ENCODE peak calls at places on chromosome 3, in ten cellular contexts. One of them, this sample, is unnamed.

GRCh38 chr3:30657914-30658313 is 51.5 kb downstream of the TGFBR2 start:
- DNase-seq in LoVo: no peak
- DNase-seq in CD4-positive, alpha-beta T cell: no peak
- DNase-seq in ecto neural progenitor cell: no peak
- DNase-seq in kidney: no peak
- DNase-seq in GM23338: no peak
- DNase-seq in HFFc6: peak
- DNase-seq in M059J: peak
- DNase-seq in NCI-H1092: no peak
- DNase-seq in body of pancreas: no peak
- DNase-seq in this sample: no peak

GRCh38 chr3:15501126-15501525 is 20.4 kb downstream of the COLQ start:
- DNase-seq in kidney: no peak
- DNase-seq in CD4-positive, alpha-beta T cell: no peak
- DNase-seq in M059J: no peak
- DNase-seq in GM23338: no peak
- DNase-seq in HFFc6: no peak
- DNase-seq in body of pancreas: no peak
- DNase-seq in LoVo: no peak
- DNase-seq in ecto neural progenitor cell: no peak
- DNase-seq in NCI-H1092: peak
- DNase-seq in this sample: no peak

GRCh38 chr3:192642651-192643050 is 84.7 kb downstream of the FGF12 start:
- DNase-seq in NCI-H1092: no peak
- DNase-seq in GM23338: no peak
- DNase-seq in CD4-positive, alpha-beta T cell: no peak
- DNase-seq in HFFc6: no peak
- DNase-seq in ecto neural progenitor cell: no peak
- DNase-seq in body of pancreas: no peak
- DNase-seq in LoVo: no peak
- DNase-seq in M059J: no peak
- DNase-seq in kidney: no peak
- DNase-seq in this sample: no peak

GRCh38 chr3:149765762-149766334 is 13.6 kb upstream of the COMMD2 start:
- DNase-seq in ecto neural progenitor cell: no peak
- DNase-seq in body of pancreas: no peak
- DNase-seq in LoVo: peak
- DNase-seq in HFFc6: peak
- DNase-seq in GM23338: peak
- DNase-seq in CD4-positive, alpha-beta T cell: no peak
- DNase-seq in M059J: peak
- DNase-seq in NCI-H1092: no peak
- DNase-seq in kidney: no peak
- DNase-seq in this sample: peak

GRCh38 chr3:114336122-114336697 is 42.4 kb downstream of the TIGIT start:
- DNase-seq in NCI-H1092: no peak
- DNase-seq in CD4-positive, alpha-beta T cell: no peak
- DNase-seq in kidney: no peak
- DNase-seq in HFFc6: no peak
- DNase-seq in M059J: no peak
- DNase-seq in ecto neural progenitor cell: no peak
- DNase-seq in GM23338: no peak
- DNase-seq in body of pancreas: no peak
- DNase-seq in LoVo: no peak
- DNase-seq in this sample: no peak

GRCh38 chr3:67382551-67382950 is 271.9 kb downstream of the SUCLG2 start:
- DNase-seq in NCI-H1092: no peak
- DNase-seq in CD4-positive, alpha-beta T cell: no peak
- DNase-seq in M059J: no peak
- DNase-seq in LoVo: no peak
- DNase-seq in kidney: peak
- DNase-seq in ecto neural progenitor cell: no peak
- DNase-seq in GM23338: no peak
- DNase-seq in body of pancreas: no peak
- DNase-seq in HFFc6: no peak
- DNase-seq in this sample: no peak

GRCh38 chr3:105965384-105965783 is 96.6 kb upstream of the CBLB start:
- DNase-seq in M059J: no peak
- DNase-seq in body of pancreas: no peak
- DNase-seq in kidney: no peak
- DNase-seq in ecto neural progenitor cell: no peak
- DNase-seq in CD4-positive, alpha-beta T cell: no peak
- DNase-seq in NCI-H1092: no peak
- DNase-seq in HFFc6: no peak
- DNase-seq in LoVo: no peak
- DNase-seq in GM23338: no peak
- DNase-seq in this sample: no peak

GRCh38 chr3:185253645-185254410 is at the start of gene EHHADH:
- DNase-seq in M059J: peak
- DNase-seq in CD4-positive, alpha-beta T cell: peak
- DNase-seq in body of pancreas: peak
- DNase-seq in HFFc6: peak
- DNase-seq in kidney: peak
- DNase-seq in LoVo: peak
- DNase-seq in NCI-H1092: peak
- DNase-seq in ecto neural progenitor cell: peak
- DNase-seq in GM23338: peak
- DNase-seq in this sample: peak

GRCh38 chr3:71896751-71897150 is 111.8 kb upstream of the PROK2 start:
- DNase-seq in M059J: no peak
- DNase-seq in LoVo: no peak
- DNase-seq in NCI-H1092: no peak
- DNase-seq in ecto neural progenitor cell: no peak
- DNase-seq in CD4-positive, alpha-beta T cell: no peak
- DNase-seq in GM23338: no peak
- DNase-seq in HFFc6: no peak
- DNase-seq in kidney: no peak
- DNase-seq in body of pancreas: no peak
- DNase-seq in this sample: no peak

GRCh38 chr3:96434616-96435015 is 379.8 kb upstream of the EPHA6 start:
- DNase-seq in body of pancreas: no peak
- DNase-seq in HFFc6: no peak
- DNase-seq in ecto neural progenitor cell: no peak
- DNase-seq in M059J: peak
- DNase-seq in GM23338: no peak
- DNase-seq in CD4-positive, alpha-beta T cell: no peak
- DNase-seq in NCI-H1092: no peak
- DNase-seq in kidney: no peak
- DNase-seq in LoVo: no peak
- DNase-seq in this sample: no peak

GRCh38 chr3:48034000-48034516 is 17.8 kb upstream of the MAP4 start:
- DNase-seq in ecto neural progenitor cell: no peak
- DNase-seq in body of pancreas: no peak
- DNase-seq in LoVo: peak
- DNase-seq in CD4-positive, alpha-beta T cell: no peak
- DNase-seq in kidney: no peak
- DNase-seq in HFFc6: peak
- DNase-seq in GM23338: peak
- DNase-seq in NCI-H1092: no peak
- DNase-seq in M059J: peak
- DNase-seq in this sample: no peak

GRCh38 chr3:120850326-120851295 is 57.4 kb upstream of the STXBP5L start:
- DNase-seq in kidney: no peak
- DNase-seq in CD4-positive, alpha-beta T cell: no peak
- DNase-seq in GM23338: no peak
- DNase-seq in M059J: peak
- DNase-seq in ecto neural progenitor cell: no peak
- DNase-seq in body of pancreas: no peak
- DNase-seq in HFFc6: peak
- DNase-seq in LoVo: no peak
- DNase-seq in NCI-H1092: no peak
- DNase-seq in this sample: peak

GRCh38 chr3:138594935-138595259 is 837 bp upstream of the CEP70 start:
- DNase-seq in CD4-positive, alpha-beta T cell: no peak
- DNase-seq in ecto neural progenitor cell: no peak
- DNase-seq in LoVo: no peak
- DNase-seq in kidney: no peak
- DNase-seq in NCI-H1092: no peak
- DNase-seq in HFFc6: no peak
- DNase-seq in body of pancreas: no peak
- DNase-seq in M059J: no peak
- DNase-seq in GM23338: no peak
- DNase-seq in this sample: no peak

GRCh38 chr3:193605876-193606275 is 12.9 kb downstream of the OPA1 start:
- DNase-seq in kidney: no peak
- DNase-seq in M059J: peak
- DNase-seq in body of pancreas: peak
- DNase-seq in CD4-positive, alpha-beta T cell: peak
- DNase-seq in LoVo: peak
- DNase-seq in HFFc6: peak
- DNase-seq in GM23338: peak
- DNase-seq in NCI-H1092: no peak
- DNase-seq in ecto neural progenitor cell: peak
- DNase-seq in this sample: no peak

GRCh38 chr3:125116311-125117069 is 60.7 kb upstream of the HEG1 start:
- DNase-seq in LoVo: no peak
- DNase-seq in NCI-H1092: no peak
- DNase-seq in GM23338: no peak
- DNase-seq in CD4-positive, alpha-beta T cell: no peak
- DNase-seq in ecto neural progenitor cell: no peak
- DNase-seq in M059J: peak
- DNase-seq in body of pancreas: no peak
- DNase-seq in kidney: no peak
- DNase-seq in HFFc6: peak
- DNase-seq in this sample: no peak

GRCh38 chr3:121951291-121951690 is 57.1 kb downstream of the SLC15A2 start:
- DNase-seq in body of pancreas: no peak
- DNase-seq in CD4-positive, alpha-beta T cell: no peak
- DNase-seq in M059J: no peak
- DNase-seq in ecto neural progenitor cell: no peak
- DNase-seq in GM23338: no peak
- DNase-seq in NCI-H1092: no peak
- DNase-seq in HFFc6: no peak
- DNase-seq in LoVo: no peak
- DNase-seq in kidney: no peak
- DNase-seq in this sample: no peak

GRCh38 chr3:128794067-128794768 is 68.2 kb downstream of the RAB7A start:
- DNase-seq in HFFc6: peak
- DNase-seq in body of pancreas: no peak
- DNase-seq in M059J: peak
- DNase-seq in ecto neural progenitor cell: no peak
- DNase-seq in LoVo: no peak
- DNase-seq in CD4-positive, alpha-beta T cell: no peak
- DNase-seq in NCI-H1092: no peak
- DNase-seq in GM23338: no peak
- DNase-seq in kidney: no peak
- DNase-seq in this sample: no peak

GRCh38 chr3:72896996-72897757 is 9.3 kb downstream of the GXYLT2 start:
- DNase-seq in body of pancreas: no peak
- DNase-seq in LoVo: no peak
- DNase-seq in M059J: no peak
- DNase-seq in ecto neural progenitor cell: no peak
- DNase-seq in CD4-positive, alpha-beta T cell: no peak
- DNase-seq in HFFc6: peak
- DNase-seq in GM23338: no peak
- DNase-seq in NCI-H1092: no peak
- DNase-seq in kidney: no peak
- DNase-seq in this sample: no peak

GRCh38 chr3:119413603-119414280 is 49.7 kb downstream of the TMEM39A start:
- DNase-seq in kidney: no peak
- DNase-seq in NCI-H1092: no peak
- DNase-seq in LoVo: no peak
- DNase-seq in HFFc6: no peak
- DNase-seq in CD4-positive, alpha-beta T cell: no peak
- DNase-seq in GM23338: peak
- DNase-seq in ecto neural progenitor cell: no peak
- DNase-seq in M059J: no peak
- DNase-seq in body of pancreas: no peak
- DNase-seq in this sample: no peak

GRCh38 chr3:53145109-53146077 is 15.2 kb upstream of the RFT1 start:
- DNase-seq in GM23338: no peak
- DNase-seq in CD4-positive, alpha-beta T cell: no peak
- DNase-seq in NCI-H1092: no peak
- DNase-seq in M059J: no peak
- DNase-seq in ecto neural progenitor cell: no peak
- DNase-seq in body of pancreas: peak
- DNase-seq in HFFc6: no peak
- DNase-seq in LoVo: peak
- DNase-seq in kidney: peak
- DNase-seq in this sample: no peak

GRCh38 chr3:198080521-198081384 is 120.7 kb downstream of the LMLN start:
- DNase-seq in LoVo: peak
- DNase-seq in CD4-positive, alpha-beta T cell: peak
- DNase-seq in GM23338: peak
- DNase-seq in NCI-H1092: peak
- DNase-seq in ecto neural progenitor cell: peak
- DNase-seq in M059J: peak
- DNase-seq in kidney: peak
- DNase-seq in body of pancreas: peak
- DNase-seq in HFFc6: peak
- DNase-seq in this sample: no peak

GRCh38 chr3:157103280-157103679 is 56.7 kb downstream of the CCNL1 start:
- DNase-seq in M059J: no peak
- DNase-seq in HFFc6: no peak
- DNase-seq in ecto neural progenitor cell: no peak
- DNase-seq in NCI-H1092: no peak
- DNase-seq in LoVo: no peak
- DNase-seq in body of pancreas: no peak
- DNase-seq in GM23338: no peak
- DNase-seq in CD4-positive, alpha-beta T cell: no peak
- DNase-seq in kidney: no peak
- DNase-seq in this sample: no peak

GRCh38 chr3:16945330-16945729 is 60.6 kb downstream of the PLCL2 start:
- DNase-seq in body of pancreas: no peak
- DNase-seq in ecto neural progenitor cell: no peak
- DNase-seq in LoVo: no peak
- DNase-seq in CD4-positive, alpha-beta T cell: no peak
- DNase-seq in NCI-H1092: no peak
- DNase-seq in GM23338: no peak
- DNase-seq in HFFc6: peak
- DNase-seq in kidney: no peak
- DNase-seq in M059J: peak
- DNase-seq in this sample: no peak

GRCh38 chr3:175311404-175311803 is 452.3 kb downstream of the NAALADL2 start:
- DNase-seq in kidney: no peak
- DNase-seq in HFFc6: no peak
- DNase-seq in body of pancreas: no peak
- DNase-seq in ecto neural progenitor cell: no peak
- DNase-seq in GM23338: no peak
- DNase-seq in CD4-positive, alpha-beta T cell: no peak
- DNase-seq in LoVo: no peak
- DNase-seq in M059J: no peak
- DNase-seq in NCI-H1092: no peak
- DNase-seq in this sample: no peak

GRCh38 chr3:54343495-54343894 is 221.1 kb downstream of the CACNA2D3 start:
- DNase-seq in HFFc6: no peak
- DNase-seq in kidney: no peak
- DNase-seq in GM23338: no peak
- DNase-seq in LoVo: no peak
- DNase-seq in M059J: no peak
- DNase-seq in CD4-positive, alpha-beta T cell: no peak
- DNase-seq in body of pancreas: no peak
- DNase-seq in NCI-H1092: no peak
- DNase-seq in ecto neural progenitor cell: no peak
- DNase-seq in this sample: no peak

GRCh38 chr3:154301556-154301955 is 22.7 kb downstream of the DHX36 start:
- DNase-seq in body of pancreas: no peak
- DNase-seq in kidney: no peak
- DNase-seq in NCI-H1092: no peak
- DNase-seq in GM23338: no peak
- DNase-seq in M059J: no peak
- DNase-seq in HFFc6: no peak
- DNase-seq in LoVo: no peak
- DNase-seq in ecto neural progenitor cell: no peak
- DNase-seq in CD4-positive, alpha-beta T cell: no peak
- DNase-seq in this sample: no peak

GRCh38 chr3:101913173-101913572 is 63.9 kb downstream of the NFKBIZ start:
- DNase-seq in HFFc6: no peak
- DNase-seq in body of pancreas: no peak
- DNase-seq in kidney: no peak
- DNase-seq in LoVo: no peak
- DNase-seq in NCI-H1092: no peak
- DNase-seq in CD4-positive, alpha-beta T cell: no peak
- DNase-seq in M059J: peak
- DNase-seq in GM23338: no peak
- DNase-seq in ecto neural progenitor cell: no peak
- DNase-seq in this sample: no peak

GRCh38 chr3:31371464-31371863 is 161.3 kb upstream of the STT3B start:
- DNase-seq in ecto neural progenitor cell: no peak
- DNase-seq in kidney: no peak
- DNase-seq in GM23338: no peak
- DNase-seq in HFFc6: no peak
- DNase-seq in body of pancreas: no peak
- DNase-seq in CD4-positive, alpha-beta T cell: no peak
- DNase-seq in LoVo: no peak
- DNase-seq in NCI-H1092: no peak
- DNase-seq in M059J: no peak
- DNase-seq in this sample: no peak

This sample was measured in C1 segment of cervical spinal cord.